ENCODE peak calls at places on chromosomes 12 and 14, in eight cellular contexts. K, H, T, P, V, F, Q and B are unnamed samples. For H3K36me3, the result is how much of the 10 kb centered on the place peaks cover.

GRCh38 chr14:67620217-67620789 is 583 bp downstream of the ARG2 start:
- DNase-seq in K (no peak), H (peak), T (no peak), P (no peak), V (no peak), F (no peak), Q (peak), B (no peak)

GRCh38 chr12:132315951-132316350 is 13.4 kb downstream of the GALNT9 start:
- DNase-seq in K (peak), H (no peak), T (no peak), P (no peak), V (no peak), F (no peak), Q (no peak), B (no peak)

GRCh38 chr12:119803391-119803791 is 73.7 kb downstream of the CIT start:
- DNase-seq in K (no peak), H (no peak), T (no peak), P (peak), V (no peak), F (no peak), Q (peak), B (no peak)

GRCh38 chr12:25013061-25013460 is 64.2 kb upstream of the BCAT1 start:
- DNase-seq in K (no peak), H (no peak), T (no peak), P (no peak), V (no peak), F (no peak), Q (no peak), B (no peak)

GRCh38 chr14:104843006-104843405 is 22.1 kb upstream of the CEP170B start:
- DNase-seq in K (no peak), H (no peak), T (no peak), P (no peak), V (peak), F (no peak), Q (no peak), B (no peak)

GRCh38 chr12:101209319-101210302 is at the start of gene SLC5A8:
- DNase-seq in K (peak), H (peak), T (no peak), P (no peak), V (no peak), F (no peak), Q (peak), B (no peak)

GRCh38 chr12:120984351-120984898 is 6.1 kb downstream of the HNF1A start:
- DNase-seq in K (no peak), H (peak), T (no peak), P (no peak), V (no peak), F (no peak), Q (peak), B (no peak)

GRCh38 chr12:95593266-95593871 is 42.1 kb upstream of the USP44 start:
- DNase-seq in K (no peak), H (no peak), T (no peak), P (no peak), V (no peak), F (no peak), Q (no peak), B (peak)

GRCh38 chr14:43640718-43641267 is 866.3 kb downstream of the FSCB start:
- DNase-seq in K (no peak), H (no peak), T (no peak), P (no peak), V (no peak), F (no peak), Q (no peak), B (no peak)

GRCh38 chr12:41014643-41015020 is 173.5 kb upstream of the PDZRN4 start:
- DNase-seq in K (no peak), H (no peak), T (no peak), P (no peak), V (no peak), F (no peak), Q (no peak), B (no peak)

GRCh38 chr12:47808049-47808448 is 11.7 kb downstream of the HDAC7 start:
- DNase-seq in K (peak), H (peak), T (no peak), P (no peak), V (no peak), F (no peak), Q (peak), B (no peak)

GRCh38 chr12:69639400-69640016 is 28.8 kb upstream of the LRRC10 start:
- DNase-seq in K (peak), H (peak), T (no peak), P (peak), V (peak), F (no peak), Q (peak), B (peak)

GRCh38 chr14:100038065-100038464 is 27.2 kb upstream of the EVL start:
- DNase-seq in K (no peak), H (no peak), T (no peak), P (no peak), V (no peak), F (no peak), Q (no peak), B (no peak)

GRCh38 chr12:97306121-97306520 is 156.5 kb upstream of the RMST start:
- DNase-seq in K (no peak), H (no peak), T (no peak), P (no peak), V (no peak), F (no peak), Q (no peak), B (no peak)

GRCh38 chr14:24095196-24096068 is 1.3 kb downstream of the PCK2 start:
- DNase-seq in K (peak), H (peak), T (peak), P (peak), V (peak), F (no peak), Q (peak), B (peak)

GRCh38 chr12:2481951-2482350 is 312.8 kb upstream of the FKBP4 start:
- DNase-seq in K (no peak), H (no peak), T (no peak), P (no peak), V (no peak), F (no peak), Q (no peak), B (no peak)

GRCh38 chr12:40942326-40942725 is 245.8 kb upstream of the PDZRN4 start:
- DNase-seq in K (no peak), H (no peak), T (no peak), P (no peak), V (no peak), F (no peak), Q (peak), B (no peak)

GRCh38 chr14:73269729-73270651 is 32.7 kb downstream of the PAPLN start:
- DNase-seq in K (peak), H (peak), T (no peak), P (peak), V (no peak), F (no peak), Q (peak), B (peak)

GRCh38 chr12:2163172-2163927 is 110.6 kb downstream of the CACNA1C start:
- DNase-seq in K (peak), H (peak), T (peak), P (peak), V (peak), F (peak), Q (no peak), B (peak)

GRCh38 chr12:16329594-16329993 is 17.9 kb upstream of the MGST1 start:
- DNase-seq in K (no peak), H (no peak), T (no peak), P (no peak), V (no peak), F (no peak), Q (no peak), B (no peak)

GRCh38 chr12:32522322-32523221 is 123.2 kb downstream of the FGD4 start:
- DNase-seq in K (no peak), H (no peak), T (no peak), P (no peak), V (no peak), F (no peak), Q (no peak), B (no peak)

GRCh38 chr12:6627598-6627997 is 8.2 kb downstream of the LPAR5 start:
- DNase-seq in K (no peak), H (no peak), T (no peak), P (no peak), V (no peak), F (no peak), Q (no peak), B (no peak)

DNA sequence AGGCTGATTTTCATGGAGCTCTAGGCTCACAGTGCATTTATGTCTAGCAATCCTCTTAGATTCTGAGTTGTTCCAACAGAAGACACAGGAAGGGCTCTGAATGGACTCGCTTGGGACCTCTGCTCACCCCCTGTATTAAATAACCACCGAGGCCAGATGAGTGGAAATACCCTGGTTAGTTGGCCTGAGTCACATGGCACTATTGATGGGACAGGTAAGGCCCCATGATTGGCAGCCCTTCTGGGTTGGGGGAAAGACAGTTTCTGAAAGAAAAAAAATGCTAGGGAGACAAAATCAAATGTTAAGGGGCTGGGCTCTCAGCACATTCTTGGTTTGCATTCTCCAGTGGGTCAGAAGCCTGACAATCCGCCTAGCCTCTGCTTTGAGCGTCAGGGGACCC is 14.8 kb downstream of the DGLUCY start:
- DNase-seq in K (no peak), H (no peak), T (no peak), P (no peak), V (no peak), F (no peak), Q (no peak), B (no peak)
- H3K36me3 ChIP-seq in K (under half), H (under half), T (under half), P (under half), V (under half), F (under half), Q (under half), B (under half)

GRCh38 chr12:109518820-109519665 is 41.6 kb downstream of the UBE3B start:
- DNase-seq in K (peak), H (peak), T (peak), P (peak), V (no peak), F (no peak), Q (peak), B (peak)
- H3K36me3 ChIP-seq in K (half or more), H (under half), T (under half), P (under half), V (half or more), F (half or more), Q (under half), B (half or more)

GRCh38 chr12:52076811-52077210 is 2.7 kb upstream of the SMIM41 start:
- DNase-seq in K (no peak), H (no peak), T (no peak), P (no peak), V (no peak), F (no peak), Q (no peak), B (no peak)

GRCh38 chr12:52073531-52073950 is 3.8 kb downstream of the ATG101 start:
- DNase-seq in K (no peak), H (no peak), T (no peak), P (no peak), V (no peak), F (no peak), Q (no peak), B (no peak)

GRCh38 chr12:52074656-52075408 is 4.7 kb upstream of the SMIM41 start:
- DNase-seq in K (peak), H (no peak), T (no peak), P (no peak), V (no peak), F (no peak), Q (no peak), B (no peak)

GRCh38 chr12:52074006-52074405 is 4.2 kb downstream of the ATG101 start:
- DNase-seq in K (peak), H (no peak), T (no peak), P (peak), V (no peak), F (no peak), Q (no peak), B (no peak)

DNA sequence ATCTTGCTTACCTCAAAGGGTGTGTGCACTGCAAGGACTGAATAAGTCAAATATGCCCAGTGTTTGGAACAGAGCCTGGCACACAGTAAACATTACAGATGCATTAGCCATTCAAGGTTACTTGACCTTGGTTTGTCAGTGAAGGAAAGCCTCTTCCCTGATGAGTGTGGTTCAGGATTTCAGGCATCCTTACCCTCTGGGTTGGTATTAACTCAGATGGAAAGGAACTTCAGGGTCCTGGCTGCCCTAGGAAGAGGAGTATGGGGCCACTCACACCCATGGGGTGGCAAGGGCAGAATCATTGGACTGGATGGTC is 4.1 kb upstream of the SMIM41 start:
- DNase-seq in K (no peak), H (no peak), T (no peak), P (no peak), V (no peak), F (no peak), Q (no peak), B (no peak)
- H3K36me3 ChIP-seq in K (half or more), H (under half), T (under half), P (under half), V (half or more), F (under half), Q (under half), B (under half)

DNA sequence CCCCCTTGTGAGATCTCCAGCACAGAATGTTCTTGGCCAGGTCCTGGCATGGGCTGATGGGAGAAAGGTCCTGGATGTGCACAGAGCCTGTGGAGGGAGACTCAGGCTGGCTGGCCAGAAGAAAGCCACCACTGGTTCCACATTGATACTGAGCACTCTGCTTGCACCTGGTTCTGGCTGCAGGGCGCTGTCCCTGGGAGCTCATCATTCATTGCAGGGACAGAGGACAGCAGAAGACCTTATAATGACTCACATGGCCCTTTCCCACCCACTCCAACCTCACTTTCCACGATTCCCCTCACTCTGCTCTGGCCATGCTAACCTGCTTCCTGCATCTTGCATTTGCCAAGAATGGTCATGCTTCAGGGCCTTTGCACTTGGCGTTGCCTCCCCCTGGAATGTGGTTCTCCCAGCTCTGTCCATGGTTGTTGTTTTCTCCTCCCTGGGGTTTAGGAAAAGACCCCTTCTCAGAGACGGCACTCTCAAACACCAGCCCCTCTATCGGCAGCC is 10.3 kb downstream of the KRT7 start:
- DNase-seq in K (no peak), H (no peak), T (no peak), P (no peak), V (peak), F (no peak), Q (no peak), B (no peak)
- H3K36me3 ChIP-seq in K (under half), H (under half), T (under half), P (under half), V (under half), F (under half), Q (under half), B (under half)

GRCh38 chr12:57513266-57513665 is 7.0 kb downstream of the DDIT3 start:
- DNase-seq in K (no peak), H (no peak), T (no peak), P (no peak), V (no peak), F (no peak), Q (no peak), B (no peak)
- H3K36me3 ChIP-seq in K (half or more), H (under half), T (under half), P (under half), V (half or more), F (half or more), Q (half or more), B (half or more)

DNA sequence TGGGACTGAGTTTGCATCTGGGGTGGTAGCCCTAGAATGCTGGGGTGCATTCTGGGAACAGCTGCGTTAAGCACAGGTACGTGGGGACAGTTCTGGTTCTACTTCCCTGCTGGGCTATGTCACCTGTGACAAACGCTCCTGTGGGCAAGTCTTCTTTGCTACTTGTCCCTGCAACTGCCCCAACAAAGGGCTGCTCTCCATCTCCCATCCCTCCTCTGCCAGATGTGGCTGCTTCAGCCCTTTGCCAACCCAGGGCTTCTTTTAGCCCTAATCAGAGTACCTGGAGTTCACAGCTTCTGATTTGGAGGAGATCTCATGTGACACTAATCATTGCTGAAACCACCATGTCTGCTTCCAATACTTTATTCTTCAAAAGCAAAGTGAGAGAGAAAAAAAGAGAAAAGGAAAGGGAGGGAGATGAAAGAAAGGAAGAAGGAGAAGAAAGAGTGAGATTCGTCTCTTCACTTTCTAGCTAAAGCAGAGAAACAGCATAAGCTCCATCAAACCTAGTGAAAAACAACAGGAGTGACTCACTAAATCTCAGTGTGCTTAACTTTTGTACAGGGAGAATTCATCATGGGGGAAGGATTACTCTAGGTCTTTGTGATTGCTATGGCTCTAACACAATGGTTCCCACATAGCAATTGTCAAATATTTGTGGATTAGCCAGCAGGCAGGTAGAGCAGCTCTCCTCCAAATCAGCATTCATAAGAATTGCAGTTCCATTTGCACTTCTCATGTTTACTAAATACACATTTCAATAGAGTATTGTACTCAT is 174.8 kb downstream of the LRIG3 start:
- DNase-seq in K (no peak), H (no peak), T (no peak), P (no peak), V (no peak), F (no peak), Q (peak), B (no peak)
- H3K36me3 ChIP-seq in K (under half), H (under half), T (under half), P (under half), V (under half), F (under half), Q (under half), B (under half)